ENCODE peak calls at places on chromosomes 11 and 22, in nine cellular contexts. A, N, Z, V, Y, M, W, L and Q are unnamed samples. For H3K27me3, the result is how much of the 10 kb centered on the place peaks cover.

GRCh38 chr11:12995211-12995610 is 13.9 kb upstream of the RASSF10 start:
- DNase-seq in N (peak), W (no peak), V (no peak), L (no peak), A (no peak), M (no peak), Z (no peak), Y (no peak), Q (no peak)

GRCh38 chr11:19756675-19757475 is 44.2 kb downstream of the NAV2 start:
- DNase-seq in N (peak), M (no peak), A (no peak), V (no peak), Z (no peak), Y (no peak), L (no peak), W (no peak), Q (no peak)

GRCh38 chr11:104765401-104765800 is 132.9 kb downstream of the CASP12 start:
- DNase-seq in W (no peak), Z (no peak), V (no peak), M (no peak), Y (no peak), N (no peak), A (no peak), L (no peak), Q (no peak)

GRCh38 chr11:73227571-73228211 is 9.6 kb downstream of the P2RY2 start:
- DNase-seq in Y (peak), Z (no peak), V (peak), W (no peak), N (no peak), A (no peak), L (peak), M (peak), Q (no peak)

GRCh38 chr11:61569701-61570100 is 11.2 kb downstream of the SYT7 start:
- DNase-seq in L (no peak), W (no peak), Z (no peak), V (no peak), A (no peak), Y (no peak), M (no peak), N (no peak), Q (no peak)

GRCh38 chr11:108873938-108874337 is 209.1 kb downstream of the DDX10 start:
- DNase-seq in Y (no peak), V (no peak), L (no peak), N (peak), A (no peak), M (no peak), W (no peak), Z (no peak), Q (no peak)

GRCh38 chr22:36056980-36057379 is 28.4 kb upstream of the RBFOX2 start:
- DNase-seq in W (no peak), A (no peak), Z (no peak), M (no peak), Y (no peak), N (peak), V (no peak), L (no peak), Q (no peak)

GRCh38 chr22:23401111-23401909 is 178.8 kb downstream of the IGLL1 start:
- DNase-seq in M (no peak), Z (no peak), W (no peak), A (no peak), V (peak), L (no peak), N (peak), Y (no peak), Q (no peak)

GRCh38 chr11:35185696-35186095 is 46.7 kb downstream of the CD44 start:
- DNase-seq in V (no peak), Y (no peak), A (no peak), N (peak), L (no peak), M (no peak), Z (no peak), W (no peak), Q (no peak)

GRCh38 chr11:102312656-102313055 is 4.6 kb upstream of the BIRC3 start:
- DNase-seq in Y (no peak), L (no peak), N (no peak), Z (no peak), M (no peak), A (no peak), W (no peak), V (no peak), Q (no peak)

GRCh38 chr11:102314784-102315183 is 2.5 kb upstream of the BIRC3 start:
- DNase-seq in A (no peak), V (no peak), N (no peak), M (no peak), Z (no peak), L (no peak), Y (no peak), W (no peak), Q (no peak)

GRCh38 chr11:102309621-102310541 is 7.4 kb upstream of the BIRC3 start:
- DNase-seq in A (no peak), N (no peak), Z (no peak), Y (peak), V (no peak), M (no peak), W (no peak), L (peak), Q (no peak)

GRCh38 chr11:102316505-102316904 is 779 bp upstream of the BIRC3 start:
- DNase-seq in W (no peak), A (no peak), Y (no peak), N (no peak), M (no peak), V (no peak), Z (no peak), L (no peak), Q (no peak)

DNA sequence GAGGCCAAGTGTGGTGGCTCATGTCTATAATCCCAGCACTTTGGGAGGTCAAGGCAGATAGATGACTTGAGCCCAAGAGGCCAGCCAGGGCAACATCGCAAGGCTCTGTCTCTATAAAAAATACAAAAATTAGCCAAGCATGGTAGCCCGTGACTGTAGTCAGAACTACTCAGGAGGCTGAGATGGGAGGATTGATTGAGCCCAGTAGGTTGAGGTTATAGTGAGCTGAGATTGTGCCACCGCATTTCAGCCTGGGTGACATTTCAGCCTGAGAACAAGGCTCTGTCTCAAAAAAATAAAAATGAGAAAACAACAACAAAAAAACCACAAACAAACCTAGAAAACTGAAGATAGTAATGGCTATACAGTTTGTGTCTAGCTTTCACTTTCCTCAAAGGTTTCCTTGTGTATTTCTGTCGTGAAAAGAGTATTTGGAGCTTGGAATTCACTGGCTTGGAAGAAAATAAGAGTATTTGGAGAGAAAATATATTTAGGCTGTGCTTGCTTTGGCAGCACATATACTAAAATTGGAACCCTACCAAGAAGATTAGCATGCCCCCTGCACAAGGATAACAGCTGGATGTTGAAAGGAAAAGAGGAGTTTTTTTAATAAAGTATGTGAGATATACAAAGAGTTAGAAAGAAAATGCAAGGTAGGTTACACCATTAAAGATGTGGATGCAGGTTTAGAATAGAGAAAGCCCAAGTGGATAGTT is 3.9 kb upstream of the BIRC3 start:
- DNase-seq in V (no peak), L (no peak), W (no peak), Y (no peak), Z (no peak), A (no peak), N (peak), M (no peak), Q (no peak)
- H3K27ac ChIP-seq in V (peak), L (no peak), W (peak), Y (no peak), Z (peak), A (peak), N (peak), M (no peak), Q (no peak)

GRCh38 chr22:30217698-30218565 is 28.6 kb downstream of the LIF start:
- DNase-seq in Z (no peak), Y (no peak), W (no peak), L (no peak), N (no peak), M (no peak), A (peak), V (no peak), Q (no peak)

GRCh38 chr22:30221121-30221992 is 25.2 kb downstream of the LIF start:
- DNase-seq in M (no peak), Y (no peak), N (no peak), W (no peak), V (no peak), L (no peak), A (peak), Z (no peak), Q (no peak)

GRCh38 chr22:30220338-30221009 is 26.1 kb downstream of the LIF start:
- DNase-seq in M (no peak), Y (no peak), L (no peak), N (no peak), W (no peak), A (peak), Z (no peak), V (no peak), Q (no peak)

GRCh38 chr22:30219668-30220278 is 26.8 kb downstream of the LIF start:
- DNase-seq in M (no peak), L (no peak), Y (no peak), V (no peak), A (peak), N (no peak), W (no peak), Z (no peak), Q (no peak)

GRCh38 chr22:30219049-30219448 is 27.5 kb downstream of the LIF start:
- DNase-seq in A (peak), N (no peak), Z (no peak), V (no peak), W (no peak), M (no peak), L (no peak), Y (no peak), Q (no peak)
- TF ChIP-seq CTCF in A (no peak), N (peak), Z (no peak), V (no peak), W (no peak), M (no peak), L (peak), Y (no peak), Q (no peak)

DNA sequence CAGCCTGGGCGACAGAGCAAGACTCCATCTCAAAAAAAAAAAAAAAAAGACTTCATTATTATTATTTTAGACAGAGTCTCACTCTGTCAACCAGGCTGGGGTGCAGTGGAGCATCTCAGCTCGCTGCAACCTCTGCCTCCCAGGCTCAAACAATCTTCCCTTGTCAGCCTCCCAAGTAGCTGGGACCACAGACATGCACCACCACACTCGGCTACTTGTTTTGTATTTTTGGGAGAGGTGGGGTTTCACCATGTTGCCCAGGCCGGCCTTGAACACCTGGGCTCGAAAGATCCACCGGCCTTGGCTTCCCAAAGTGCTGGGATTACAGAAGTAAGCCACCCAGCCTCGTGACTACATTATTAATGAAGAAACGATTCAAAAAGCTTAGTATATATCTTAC is 5.3 kb upstream of the TYMP start:
- DNase-seq in W (no peak), M (no peak), N (no peak), Y (no peak), L (no peak), V (no peak), Z (no peak), A (no peak), Q (no peak)
- H3K27me3 ChIP-seq in W (under half), M (under half), N (under half), Y (under half), L (under half), V (under half), Z (half or more), A (under half), Q (under half)

DNA sequence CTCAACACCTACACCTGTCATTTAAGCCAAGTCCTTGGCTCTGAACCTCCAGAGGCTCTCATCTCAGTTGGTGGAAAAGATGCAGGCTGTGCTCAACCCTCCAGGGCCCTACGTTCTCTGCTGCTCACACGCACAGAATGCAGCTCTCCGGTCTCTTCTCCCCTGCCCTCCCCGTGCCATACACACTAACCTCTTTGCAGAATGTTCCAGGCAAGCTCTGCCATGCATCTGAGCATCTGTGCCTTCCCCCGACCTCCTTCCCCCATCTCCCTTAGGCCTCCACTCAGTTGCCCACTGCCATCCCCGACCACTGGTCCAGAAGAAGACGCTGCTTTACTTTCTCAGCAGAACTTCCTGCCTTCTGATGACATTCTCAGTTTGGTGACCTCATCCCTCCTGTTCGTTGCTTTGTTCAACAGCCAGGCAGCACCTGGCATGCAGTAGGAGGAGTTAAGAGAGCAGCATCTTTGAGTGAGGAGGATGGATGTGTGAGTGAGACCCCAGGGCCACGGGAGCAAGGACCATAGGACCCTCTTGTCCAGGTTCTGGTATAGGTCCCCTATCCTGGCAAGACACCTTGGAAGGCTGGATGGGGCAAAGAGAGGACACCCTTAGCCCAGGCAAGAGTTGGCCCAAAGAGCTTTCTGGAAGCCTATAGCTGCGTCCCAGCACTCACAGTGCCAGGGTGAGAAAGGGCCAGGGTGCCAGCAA is 598.0 kb downstream of the BRD1 start:
- DNase-seq in W (no peak), Z (no peak), L (peak), A (peak), N (no peak), M (no peak), V (no peak), Y (no peak), Q (no peak)
- H3K27ac ChIP-seq in W (no peak), Z (no peak), L (no peak), A (no peak), N (no peak), M (no peak), V (no peak), Y (no peak), Q (no peak)

GRCh38 chr11:68999093-68999747 is 13.8 kb downstream of the MRGPRF start:
- DNase-seq in M (no peak), W (no peak), Z (no peak), L (peak), Y (no peak), A (no peak), V (no peak), N (peak), Q (peak)

GRCh38 chr11:69001301-69002081 is 11.6 kb downstream of the MRGPRF start:
- DNase-seq in Y (no peak), A (no peak), W (no peak), V (peak), L (peak), N (no peak), Z (peak), M (no peak), Q (no peak)

GRCh38 chr11:69000391-69000790 is 12.7 kb downstream of the MRGPRF start:
- DNase-seq in N (no peak), L (peak), Y (no peak), V (no peak), M (no peak), A (no peak), W (no peak), Z (peak), Q (no peak)

GRCh38 chr11:69002101-69002742 is 10.8 kb downstream of the MRGPRF start:
- DNase-seq in L (peak), Z (peak), V (no peak), Y (no peak), W (no peak), N (no peak), A (no peak), M (no peak), Q (no peak)

DNA sequence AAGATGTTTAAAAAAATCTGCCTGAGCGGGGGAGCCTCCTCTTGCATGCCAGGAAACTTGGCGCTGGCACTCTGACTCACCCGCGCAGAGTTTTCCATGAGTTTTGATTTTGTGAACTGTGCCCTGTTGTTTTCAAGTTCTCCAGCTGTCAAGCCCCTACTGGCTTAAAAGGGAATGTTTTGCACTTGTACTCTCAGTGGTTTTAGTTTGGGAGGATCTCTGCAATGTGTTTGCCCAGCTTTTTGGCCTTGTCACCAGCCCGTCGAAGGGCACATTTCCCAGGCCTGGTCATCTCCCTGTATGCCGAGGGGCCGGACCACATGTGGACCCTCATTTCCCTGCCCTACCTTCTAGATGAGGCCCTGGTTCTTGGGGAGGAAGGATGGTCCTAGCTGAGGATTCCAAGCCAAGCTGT is 12.2 kb downstream of the MRGPRF start:
- DNase-seq in M (peak), W (no peak), V (peak), L (peak), N (peak), A (no peak), Z (peak), Y (peak), Q (peak)
- TF ChIP-seq CTCF in M (no peak), W (peak), V (no peak), L (peak), N (peak), A (peak), Z (peak), Y (peak), Q (peak)

DNA sequence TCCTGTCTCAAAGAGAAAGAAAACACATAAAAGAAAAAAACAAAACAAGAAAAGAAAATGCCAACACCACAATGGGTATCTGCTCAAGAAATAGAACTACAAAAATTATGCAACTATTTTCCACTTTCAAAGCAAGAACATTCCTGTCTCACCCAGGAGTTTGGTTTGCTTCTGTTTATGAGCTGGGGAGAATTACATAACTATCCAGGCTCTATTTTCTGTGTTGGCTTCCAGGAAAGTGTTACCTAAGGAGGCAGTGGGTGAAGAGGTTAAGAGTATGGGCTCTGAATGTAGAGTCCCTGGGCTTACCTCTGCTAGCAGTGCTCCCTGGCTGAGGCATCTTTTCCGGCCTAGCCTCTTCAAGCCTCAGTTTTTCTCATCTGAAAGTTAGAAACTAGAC is 426.7 kb downstream of the MIAT start:
- DNase-seq in W (no peak), A (no peak), L (no peak), M (no peak), Y (no peak), Z (no peak), V (no peak), N (no peak), Q (no peak)
- H3K27me3 ChIP-seq in W (under half), A (under half), L (under half), M (half or more), Y (under half), Z (under half), V (under half), N (under half), Q (under half)

DNA sequence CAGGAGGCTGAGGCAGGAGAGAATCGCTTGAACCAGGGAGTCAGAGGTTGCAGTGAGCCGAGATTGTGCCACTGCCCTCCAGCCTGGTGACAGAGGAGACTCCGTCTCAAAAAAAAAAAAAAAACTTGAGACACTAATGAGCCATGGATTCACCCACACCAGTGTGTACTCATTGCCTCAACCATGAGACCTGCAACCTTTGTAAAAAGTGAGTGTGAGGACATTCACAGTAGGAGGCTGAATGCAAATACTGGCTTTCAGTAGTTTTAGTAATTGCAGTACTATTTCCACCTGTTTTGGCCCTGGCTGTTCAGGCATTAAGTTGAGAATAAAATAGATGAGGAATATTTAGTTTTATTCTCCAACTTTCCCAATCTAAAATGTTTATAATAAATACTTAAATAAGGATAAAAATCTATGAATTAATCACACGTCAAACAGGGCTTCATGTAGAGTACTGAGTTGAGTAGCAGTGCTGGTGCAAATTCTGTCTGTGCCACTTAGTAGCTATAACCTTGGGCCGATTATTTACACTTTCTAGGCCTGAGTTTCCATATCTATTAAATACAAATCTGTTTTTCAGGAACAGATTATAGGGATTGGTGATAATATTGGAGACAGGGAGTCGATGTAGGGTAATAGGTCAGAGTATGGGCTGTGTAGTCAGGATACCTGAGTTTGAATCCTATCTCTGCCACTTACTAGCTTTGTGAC is 72.8 kb downstream of the PPP2R1B start:
- DNase-seq in W (no peak), M (no peak), L (no peak), Z (no peak), N (no peak), V (no peak), Y (no peak), A (no peak), Q (no peak)
- H3K27ac ChIP-seq in W (no peak), M (no peak), L (no peak), Z (no peak), N (no peak), V (no peak), Y (no peak), A (peak), Q (no peak)

DNA sequence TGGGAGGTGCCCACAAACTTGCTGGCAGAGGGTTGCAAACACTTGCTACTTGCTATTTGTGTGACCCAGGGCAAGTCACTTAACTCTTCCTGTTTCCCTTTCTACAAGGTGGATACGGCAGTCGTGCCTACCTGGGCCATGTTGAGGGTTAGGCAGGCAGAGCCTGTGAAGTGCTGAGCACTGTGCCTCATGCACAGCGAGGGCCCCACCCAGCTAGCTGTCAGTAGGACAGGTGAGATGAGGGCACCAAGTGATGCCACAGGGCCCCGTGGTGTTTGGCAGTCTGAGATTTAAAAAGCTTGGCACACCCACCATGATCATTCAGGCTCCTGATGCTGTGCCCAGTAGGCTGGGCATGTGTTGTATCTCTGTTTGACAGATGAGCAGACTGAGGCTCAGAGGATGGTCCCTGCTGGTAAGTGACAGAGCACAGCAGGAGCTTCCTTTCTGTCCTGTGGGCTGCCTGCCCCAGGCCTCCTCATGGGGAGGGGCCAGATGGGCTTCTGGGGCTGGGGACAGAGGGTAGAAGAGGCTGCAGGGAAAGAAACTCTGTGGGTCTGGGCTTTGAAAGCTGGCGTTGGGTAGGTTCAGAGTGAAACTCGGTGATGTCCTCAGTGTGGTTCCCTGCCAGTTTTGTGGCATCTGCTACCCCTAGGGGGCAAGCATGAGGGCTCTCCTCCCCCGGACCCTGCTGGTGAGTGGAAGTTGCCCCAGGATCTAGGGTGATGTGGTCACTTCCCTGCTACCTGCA is 59.3 kb downstream of the TSPAN18 start:
- DNase-seq in V (no peak), L (peak), A (no peak), W (no peak), N (no peak), M (no peak), Z (no peak), Y (peak), Q (no peak)
- TF ChIP-seq CTCF in V (no peak), L (peak), A (no peak), W (no peak), N (peak), M (no peak), Z (no peak), Y (peak), Q (no peak)